ENCODE peak calls at places on chromosome 18, in six cellular contexts. J is mucosa of gallbladder, V is pons, A is left cardiac atrium, E is mesendoderm, D is HS-27A. K is an unnamed sample.

GRCh38 chr18:56256659-56257058 is 381.7 kb downstream of the TXNL1 start:
- DNase-seq in V (no peak), A (no peak), J (no peak), D (no peak), E (no peak), K (no peak)

GRCh38 chr18:35311506-35311905 is 21.5 kb upstream of the ZSCAN30 start:
- DNase-seq in A (no peak), E (no peak), D (peak; percentile 48), V (peak; percentile 8), J (no peak), K (peak; percentile 49)

GRCh38 chr18:12455511-12455910 is 47.8 kb downstream of the PRELID3A start:
- DNase-seq in E (no peak), D (no peak), A (peak; percentile 47), V (peak; percentile 99), J (no peak), K (no peak)

GRCh38 chr18:48605408-48605845 is 66.6 kb downstream of the CTIF start:
- DNase-seq in D (no peak), E (peak; percentile 98), A (no peak), V (no peak), J (no peak), K (no peak)

GRCh38 chr18:44588466-44588865 is 92.2 kb upstream of the SETBP1 start:
- DNase-seq in E (no peak), J (no peak), A (no peak), V (no peak), D (no peak), K (no peak)

GRCh38 chr18:59266019-59266369 is 7.3 kb downstream of the RAX start:
- DNase-seq in A (no peak), D (no peak), J (no peak), V (no peak), E (no peak), K (no peak)

GRCh38 chr18:45467307-45467706 is 148.0 kb upstream of the SLC14A2 start:
- DNase-seq in D (no peak), V (no peak), J (no peak), A (no peak), E (no peak), K (no peak)

GRCh38 chr18:5058768-5059539 is 138.1 kb downstream of the AKAIN1 start:
- DNase-seq in J (no peak), D (no peak), V (peak; percentile 24), A (no peak), E (no peak), K (no peak)

GRCh38 chr18:48813833-48814489 is 136.8 kb downstream of the SMAD7 start:
- DNase-seq in V (no peak), J (no peak), E (peak; percentile 95), D (no peak), A (peak; percentile 67), K (no peak)

GRCh38 chr18:63559567-63560491 is 17.7 kb downstream of the SERPINB12 start:
- DNase-seq in V (no peak), D (no peak), A (no peak), E (no peak), J (no peak), K (no peak)

GRCh38 chr18:73848656-73849055 is 299.0 kb downstream of the FBXO15 start:
- DNase-seq in A (no peak), V (no peak), D (no peak), J (no peak), E (no peak), K (no peak)

GRCh38 chr18:3790702-3791101 is 340.7 kb downstream of the TGIF1 start:
- DNase-seq in V (no peak), D (no peak), J (no peak), E (no peak), A (no peak), K (no peak)

GRCh38 chr18:48662021-48662661 is 123.3 kb downstream of the CTIF start:
- DNase-seq in V (no peak), D (no peak), A (no peak), E (peak; percentile 62), J (peak; percentile 48), K (peak; percentile 62)

GRCh38 chr18:79890638-79891037 is 60.8 kb downstream of the SLC66A2 start:
- DNase-seq in E (no peak), J (no peak), D (no peak), A (no peak), V (no peak), K (no peak)

GRCh38 chr18:75253784-75254183 is 43.2 kb downstream of the TSHZ1 start:
- DNase-seq in J (no peak), E (no peak), A (no peak), V (no peak), D (no peak), K (no peak)

GRCh38 chr18:27922780-27923179 is 254.2 kb downstream of the CDH2 start:
- DNase-seq in E (no peak), D (no peak), J (no peak), V (no peak), A (no peak), K (no peak)

K was measured in adrenal gland.